ENCODE peak calls at places on chromosomes 16 and 17, in five cellular contexts. One of them, this sample, is unnamed.

GRCh38 chr16:13436641-13437423 is 483.1 kb upstream of the ERCC4 start:
- DNase-seq in heart right ventricle: no peak
- DNase-seq in lung: no peak
- DNase-seq in pancreas: peak; percentile 13
- DNase-seq in AG04450: no peak
- DNase-seq in this sample: no peak

GRCh38 chr16:28097500-28097899 is 34.0 kb upstream of the GSG1L start:
- DNase-seq in heart right ventricle: no peak
- DNase-seq in lung: no peak
- DNase-seq in pancreas: no peak
- DNase-seq in AG04450: no peak
- DNase-seq in this sample: no peak

GRCh38 chr16:50809561-50809960 is 67.7 kb downstream of the CYLD start:
- DNase-seq in heart right ventricle: no peak
- DNase-seq in lung: peak; percentile 22
- DNase-seq in pancreas: no peak
- DNase-seq in AG04450: no peak
- DNase-seq in this sample: no peak

GRCh38 chr17:78780852-78781338 is 1.2 kb downstream of the CYTH1 start:
- DNase-seq in heart right ventricle: no peak
- DNase-seq in lung: no peak
- DNase-seq in pancreas: no peak
- DNase-seq in AG04450: no peak
- DNase-seq in this sample: peak; percentile 50

GRCh38 chr17:39926588-39927100 is 757 bp downstream of the ORMDL3 start:
- DNase-seq in heart right ventricle: peak; percentile 41
- DNase-seq in lung: peak; percentile 65
- DNase-seq in pancreas: peak; percentile 63
- DNase-seq in AG04450: no peak
- DNase-seq in this sample: peak; percentile 74

GRCh38 chr17:2181206-2181983 is 122.2 kb downstream of the SMG6 start:
- DNase-seq in heart right ventricle: peak; percentile 80
- DNase-seq in lung: peak; percentile 47
- DNase-seq in pancreas: no peak
- DNase-seq in AG04450: peak; percentile 88
- DNase-seq in this sample: no peak

GRCh38 chr17:10618202-10618635 is 38.9 kb downstream of the MYH3 start:
- DNase-seq in heart right ventricle: peak; percentile 38
- DNase-seq in lung: peak; percentile 51
- DNase-seq in pancreas: peak; percentile 35
- DNase-seq in AG04450: peak; percentile 18
- DNase-seq in this sample: peak; percentile 92

GRCh38 chr16:2586901-2587480 is 49.2 kb downstream of the PDPK1 start:
- DNase-seq in heart right ventricle: no peak
- DNase-seq in lung: no peak
- DNase-seq in pancreas: no peak
- DNase-seq in AG04450: no peak
- DNase-seq in this sample: no peak

GRCh38 chr17:45346255-45347015 is 29.6 kb upstream of the MAP3K14 start:
- DNase-seq in heart right ventricle: peak; percentile 43
- DNase-seq in lung: peak; percentile 53
- DNase-seq in pancreas: no peak
- DNase-seq in AG04450: no peak
- DNase-seq in this sample: no peak

DNA sequence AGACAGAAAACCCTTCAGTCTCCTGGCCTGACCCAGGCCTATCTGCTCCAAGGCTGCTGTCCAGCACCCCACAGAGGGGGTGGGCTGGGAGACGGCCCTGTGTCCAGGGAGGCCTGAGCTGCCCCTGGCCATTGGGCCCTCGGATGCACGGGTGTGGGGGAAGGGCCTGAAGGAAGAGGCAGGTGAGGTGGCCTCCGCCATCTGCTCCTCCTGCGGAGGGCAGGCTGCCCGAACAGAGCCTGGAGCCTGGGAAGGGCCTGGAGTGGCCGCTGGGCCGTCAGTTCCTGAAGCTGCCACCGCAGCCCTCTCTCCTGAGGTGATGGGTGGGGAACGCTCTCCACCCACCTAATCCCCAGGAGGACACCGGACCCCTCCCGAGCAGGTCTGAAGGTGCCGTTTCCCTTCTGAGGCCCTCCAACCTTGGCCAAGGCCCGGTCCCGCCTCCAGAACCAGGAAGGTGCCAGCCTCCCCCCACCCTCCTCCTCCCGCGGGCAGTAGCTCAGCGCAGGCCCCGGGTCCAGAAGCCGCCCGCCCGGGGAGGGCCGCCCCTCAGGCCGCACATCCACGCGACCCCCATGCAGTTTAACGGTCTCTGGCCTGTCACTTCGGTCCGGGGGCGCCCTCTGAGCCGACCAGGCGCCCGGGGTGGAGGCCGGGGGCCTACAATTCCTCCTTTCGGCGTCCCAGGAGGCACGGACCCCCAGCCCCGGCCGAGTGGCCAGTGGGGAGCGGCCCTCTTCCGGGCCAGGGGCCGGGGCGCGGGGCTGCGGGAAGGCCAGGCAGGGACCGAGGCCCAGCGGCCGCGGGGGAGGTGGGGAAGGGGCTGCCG is 835 bp downstream of the FBXL16 start:
- DNase-seq in heart right ventricle: no peak
- DNase-seq in lung: no peak
- DNase-seq in pancreas: no peak
- DNase-seq in AG04450: no peak
- DNase-seq in this sample: no peak
- H3K4me3 ChIP-seq in heart right ventricle: no peak overlapping the region
- H3K4me3 ChIP-seq in lung: no peak overlapping the region
- H3K4me3 ChIP-seq in pancreas: no peak overlapping the region
- H3K4me3 ChIP-seq in AG04450: no peak overlapping the region
- H3K4me3 ChIP-seq in this sample: no peak overlapping the region

GRCh38 chr17:55784666-55785065 is 33.8 kb downstream of the PCTP start:
- DNase-seq in heart right ventricle: no peak
- DNase-seq in lung: no peak
- DNase-seq in pancreas: no peak
- DNase-seq in AG04450: no peak
- DNase-seq in this sample: no peak
- H3K27me3 ChIP-seq in heart right ventricle: no peaks in the 10 kb centered on the region
- H3K27me3 ChIP-seq in lung: no peaks in the 10 kb centered on the region
- H3K27me3 ChIP-seq in pancreas: no peaks in the 10 kb centered on the region
- H3K27me3 ChIP-seq in AG04450: no peaks in the 10 kb centered on the region
- H3K27me3 ChIP-seq in this sample: no peaks in the 10 kb centered on the region

GRCh38 chr17:4583796-4584124 is 569 bp upstream of the SMTNL2 start:
- DNase-seq in heart right ventricle: peak; percentile 47
- DNase-seq in lung: no peak
- DNase-seq in pancreas: no peak
- DNase-seq in AG04450: no peak
- DNase-seq in this sample: no peak

GRCh38 chr17:4582691-4583090 is 1.6 kb upstream of the SMTNL2 start:
- DNase-seq in heart right ventricle: no peak
- DNase-seq in lung: no peak
- DNase-seq in pancreas: no peak
- DNase-seq in AG04450: no peak
- DNase-seq in this sample: no peak

GRCh38 chr17:4582101-4582501 is 2.2 kb upstream of the SMTNL2 start:
- DNase-seq in heart right ventricle: no peak
- DNase-seq in lung: no peak
- DNase-seq in pancreas: no peak
- DNase-seq in AG04450: no peak
- DNase-seq in this sample: no peak

GRCh38 chr17:4584125-4584834 is at the start of gene SMTNL2:
- DNase-seq in heart right ventricle: peak; percentile 65
- DNase-seq in lung: no peak
- DNase-seq in pancreas: no peak
- DNase-seq in AG04450: no peak
- DNase-seq in this sample: no peak

DNA sequence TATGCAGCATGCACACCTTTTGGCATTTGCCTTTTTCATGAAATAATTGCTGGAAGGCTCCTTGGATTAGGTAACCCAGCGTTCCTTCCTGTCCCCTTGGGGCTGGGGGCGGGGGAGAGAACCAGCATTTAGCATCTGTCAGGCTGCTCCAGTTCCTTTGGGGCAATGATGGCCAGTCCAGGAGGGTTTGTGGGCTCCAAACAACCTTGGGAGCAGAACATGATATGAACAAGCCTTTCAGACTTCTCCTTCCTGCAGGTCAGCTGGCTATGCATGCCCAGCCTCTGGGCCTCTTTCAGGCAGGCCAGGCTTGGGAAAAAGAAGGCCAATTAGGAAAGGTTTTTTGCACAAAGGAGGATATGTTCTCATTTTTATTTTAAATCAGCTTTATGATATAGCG is 1.1 kb upstream of the SMTNL2 start:
- DNase-seq in heart right ventricle: no peak
- DNase-seq in lung: no peak
- DNase-seq in pancreas: no peak
- DNase-seq in AG04450: no peak
- DNase-seq in this sample: no peak
- H3K4me3 ChIP-seq in heart right ventricle: peak overlapping the region; percentile 70
- H3K4me3 ChIP-seq in lung: no peak overlapping the region
- H3K4me3 ChIP-seq in pancreas: no peak overlapping the region
- H3K4me3 ChIP-seq in AG04450: no peak overlapping the region
- H3K4me3 ChIP-seq in this sample: no peak overlapping the region

DNA sequence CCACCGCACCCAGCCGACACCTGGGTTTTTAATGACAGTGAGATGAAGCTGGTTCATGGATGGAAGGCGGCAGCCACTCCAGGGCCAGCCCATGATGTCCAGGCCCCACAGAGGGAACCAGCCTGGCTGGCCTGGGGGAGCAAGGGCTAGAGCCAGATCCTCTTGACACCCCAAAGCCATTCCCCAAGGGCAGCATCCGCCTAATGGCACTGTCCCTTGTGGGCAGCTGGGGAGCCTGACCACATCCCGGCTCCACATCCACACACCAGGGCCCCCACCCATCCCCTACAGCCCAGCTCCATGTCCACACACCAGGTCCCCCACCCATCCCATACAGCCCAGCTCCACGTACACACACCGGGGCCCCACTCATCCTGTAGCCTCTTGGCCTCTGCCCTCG is 53.3 kb upstream of the ACSF3 start:
- DNase-seq in heart right ventricle: no peak
- DNase-seq in lung: no peak
- DNase-seq in pancreas: no peak
- DNase-seq in AG04450: no peak
- DNase-seq in this sample: no peak
- H3K27me3 ChIP-seq in heart right ventricle: peaks cover 75% of the 10 kb centered on the region
- H3K27me3 ChIP-seq in lung: peaks cover 5% of the 10 kb centered on the region
- H3K27me3 ChIP-seq in pancreas: no peaks in the 10 kb centered on the region
- H3K27me3 ChIP-seq in AG04450: peaks cover 8% of the 10 kb centered on the region
- H3K27me3 ChIP-seq in this sample: no peaks in the 10 kb centered on the region

DNA sequence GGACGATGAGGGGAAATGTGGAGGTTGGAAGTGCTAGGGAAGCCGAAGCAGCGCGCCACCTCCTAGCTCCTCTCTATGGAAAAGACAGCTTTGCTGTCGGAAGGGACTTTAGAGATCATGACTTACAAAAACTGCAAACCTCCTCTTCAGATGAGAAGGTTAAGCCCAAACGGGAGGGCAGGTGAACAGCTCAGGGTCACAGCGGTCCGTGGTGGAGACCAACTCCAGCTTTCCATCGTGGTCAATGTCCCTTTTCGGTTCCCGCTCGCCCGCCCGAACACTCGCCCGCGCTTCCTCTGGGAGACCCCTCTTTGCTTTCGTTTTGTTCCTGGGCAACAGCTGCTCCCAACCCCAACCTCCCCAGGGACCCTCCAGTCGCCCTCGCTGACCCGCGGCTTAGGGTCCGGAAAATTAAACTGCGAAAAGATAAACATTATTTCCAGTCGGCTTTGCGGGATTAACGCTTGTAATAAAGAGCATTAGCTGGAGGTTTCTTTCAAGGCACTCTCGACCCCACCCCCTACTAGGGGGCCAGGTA is 7.7 kb downstream of the IRX6 start:
- DNase-seq in heart right ventricle: no peak
- DNase-seq in lung: no peak
- DNase-seq in pancreas: no peak
- DNase-seq in AG04450: no peak
- DNase-seq in this sample: no peak
- H3K4me3 ChIP-seq in heart right ventricle: peak overlapping the region; percentile 39
- H3K4me3 ChIP-seq in lung: no peak overlapping the region
- H3K4me3 ChIP-seq in pancreas: no peak overlapping the region
- H3K4me3 ChIP-seq in AG04450: no peak overlapping the region
- H3K4me3 ChIP-seq in this sample: no peak overlapping the region

GRCh38 chr17:80502578-80502877 is 26.1 kb upstream of the NPTX1 start:
- DNase-seq in heart right ventricle: no peak
- DNase-seq in lung: no peak
- DNase-seq in pancreas: no peak
- DNase-seq in AG04450: no peak
- DNase-seq in this sample: no peak
- H3K27me3 ChIP-seq in heart right ventricle: peaks cover 68% of the 10 kb centered on the region
- H3K27me3 ChIP-seq in lung: no peaks in the 10 kb centered on the region
- H3K27me3 ChIP-seq in pancreas: no peaks in the 10 kb centered on the region
- H3K27me3 ChIP-seq in AG04450: peaks cover 9% of the 10 kb centered on the region
- H3K27me3 ChIP-seq in this sample: no peaks in the 10 kb centered on the region

GRCh38 chr16:85562102-85562786 is 50.9 kb upstream of the GSE1 start:
- DNase-seq in heart right ventricle: no peak
- DNase-seq in lung: no peak
- DNase-seq in pancreas: no peak
- DNase-seq in AG04450: no peak
- DNase-seq in this sample: no peak
- H3K4me3 ChIP-seq in heart right ventricle: no peak overlapping the region
- H3K4me3 ChIP-seq in lung: no peak overlapping the region
- H3K4me3 ChIP-seq in pancreas: no peak overlapping the region
- H3K4me3 ChIP-seq in AG04450: no peak overlapping the region
- H3K4me3 ChIP-seq in this sample: no peak overlapping the region

DNA sequence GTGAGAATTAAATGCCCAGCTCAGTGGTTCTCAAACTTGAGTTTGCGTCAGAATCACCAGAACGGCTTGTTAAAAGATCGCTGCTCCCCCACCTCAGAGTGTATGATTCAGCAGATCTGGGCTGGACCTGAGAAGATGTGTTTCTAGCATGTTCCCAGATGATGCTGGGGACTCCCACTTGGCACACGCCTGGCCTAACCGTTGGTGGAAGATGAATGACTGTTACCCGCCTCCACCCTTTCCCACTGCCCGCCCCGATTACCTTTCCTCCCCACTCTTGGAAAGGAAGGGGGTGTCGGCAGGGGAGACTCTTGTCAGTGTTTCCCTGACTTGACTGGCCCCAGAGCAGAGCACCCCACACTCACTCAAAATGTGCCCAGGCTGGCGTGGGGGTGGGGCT is 29.2 kb upstream of the ABCC3 start:
- DNase-seq in heart right ventricle: no peak
- DNase-seq in lung: no peak
- DNase-seq in pancreas: no peak
- DNase-seq in AG04450: no peak
- DNase-seq in this sample: no peak
- H3K27me3 ChIP-seq in heart right ventricle: peaks cover 11% of the 10 kb centered on the region
- H3K27me3 ChIP-seq in lung: no peaks in the 10 kb centered on the region
- H3K27me3 ChIP-seq in pancreas: no peaks in the 10 kb centered on the region
- H3K27me3 ChIP-seq in AG04450: peaks cover 27% of the 10 kb centered on the region
- H3K27me3 ChIP-seq in this sample: no peaks in the 10 kb centered on the region

This sample was measured in Karpas-422.